ENCODE peak calls at places on chromosomes 13 and 19, in nine cellular contexts. L, X, Z, G, Q, J, D, P and C are unnamed samples. For H3K9me3 and H3K36me3, the result is how much of the 10 kb centered on the place peaks cover.

GRCh38 chr13:91347212-91347995 is at the start of gene MIR17HG:
- DNase-seq in L (peak), X (peak), Z (peak), G (peak), Q (peak), J (peak), D (peak), P (peak), C (peak)

GRCh38 chr13:26485786-26486185 is 71.7 kb upstream of the WASF3 start:
- DNase-seq in L (no peak), X (no peak), Z (no peak), G (no peak), Q (no peak), J (peak), D (no peak), P (no peak), C (no peak)

GRCh38 chr13:99312493-99312883 is 5.3 kb upstream of the GPR183 start:
- DNase-seq in L (no peak), X (peak), Z (no peak), G (no peak), Q (no peak), J (peak), D (no peak), P (peak), C (no peak)

GRCh38 chr13:49329831-49330545 is 82.3 kb downstream of the CDADC1 start:
- DNase-seq in L (peak), X (no peak), Z (no peak), G (no peak), Q (no peak), J (no peak), D (no peak), P (no peak), C (no peak)

GRCh38 chr13:72565893-72566292 is 161.5 kb downstream of the MZT1 start:
- DNase-seq in L (peak), X (peak), Z (no peak), G (no peak), Q (no peak), J (no peak), D (no peak), P (peak), C (no peak)

GRCh38 chr13:45393941-45394570 is 24.1 kb downstream of the SLC25A30 start:
- DNase-seq in L (peak), X (peak), Z (no peak), G (no peak), Q (no peak), J (no peak), D (no peak), P (peak), C (no peak)

GRCh38 chr13:113324336-113324882 is 27.4 kb downstream of the LAMP1 start:
- DNase-seq in L (no peak), X (no peak), Z (no peak), G (no peak), Q (no peak), J (no peak), D (no peak), P (no peak), C (no peak)

GRCh38 chr19:29886535-29886934 is 55.5 kb upstream of the URI1 start:
- DNase-seq in L (no peak), X (no peak), Z (no peak), G (no peak), Q (no peak), J (no peak), D (no peak), P (no peak), C (no peak)

GRCh38 chr13:114049626-114050101 is 75.8 kb upstream of the C13orf46 start:
- DNase-seq in L (no peak), X (no peak), Z (no peak), G (no peak), Q (no peak), J (no peak), D (no peak), P (no peak), C (no peak)

GRCh38 chr19:23986623-23987022 is 71.9 kb downstream of the ZNF726 start:
- DNase-seq in L (no peak), X (no peak), Z (no peak), G (no peak), Q (no peak), J (no peak), D (no peak), P (no peak), C (no peak)

GRCh38 chr13:70941454-70941853 is 833.2 kb upstream of the KLHL1 start:
- DNase-seq in L (no peak), X (no peak), Z (no peak), G (no peak), Q (no peak), J (no peak), D (no peak), P (no peak), C (no peak)

DNA sequence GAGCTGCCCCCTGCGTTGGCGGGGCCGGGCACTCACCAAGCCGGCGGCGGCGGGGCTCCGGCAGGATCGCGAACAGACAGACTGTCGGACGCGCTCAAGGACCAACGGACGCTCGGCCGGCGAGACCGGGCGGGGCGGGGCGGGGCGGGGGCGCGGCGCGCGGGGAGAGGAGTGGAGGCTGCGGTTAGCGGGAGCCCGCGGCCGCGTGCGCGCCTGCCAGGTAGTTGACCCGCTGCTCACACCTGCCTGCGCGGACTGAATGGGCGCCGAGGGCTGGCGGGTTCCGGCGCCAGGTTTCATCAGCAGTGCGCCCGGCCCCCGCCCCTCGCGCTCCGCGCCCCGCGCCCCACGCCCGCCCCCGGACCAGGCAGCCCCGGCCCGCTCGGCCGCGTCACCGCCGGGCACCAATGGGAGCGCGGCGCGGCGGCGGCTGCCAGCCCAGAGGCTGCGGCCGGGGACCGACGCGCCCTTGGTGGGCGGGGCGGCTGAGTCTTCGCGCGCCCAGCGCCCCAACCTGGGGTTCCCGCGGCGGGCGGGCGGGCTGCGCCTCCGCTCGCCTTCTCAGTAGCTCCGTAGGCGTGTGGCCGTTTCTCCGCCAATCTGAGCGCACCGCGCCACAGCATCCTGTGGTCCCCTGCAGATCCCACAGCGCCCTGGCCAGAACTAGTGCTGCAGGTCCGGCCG is at the start of gene SLC7A1:
- DNase-seq in L (peak), X (peak), Z (peak), G (peak), Q (peak), J (peak), D (peak), P (peak), C (no peak)
- H3K27ac ChIP-seq in L (peak), X (peak), Z (peak), G (peak), Q (peak), J (peak), D (peak), P (peak), C (peak)

GRCh38 chr19:34953092-34953491 is 10.9 kb downstream of the ZNF792 start:
- DNase-seq in L (no peak), X (no peak), Z (no peak), G (no peak), Q (no peak), J (no peak), D (no peak), P (no peak), C (no peak)
- H3K9me3 ChIP-seq in L (under half), X (under half), Z (half or more), G (half or more), Q (under half), J (half or more), D (half or more), P (under half), C (half or more)

GRCh38 chr19:52648336-52648990 is 10.3 kb upstream of the ZNF83 start:
- DNase-seq in L (no peak), X (peak), Z (no peak), G (no peak), Q (no peak), J (no peak), D (no peak), P (no peak), C (no peak)

GRCh38 chr19:52658595-52658994 is 20.4 kb upstream of the ZNF83 start:
- DNase-seq in L (no peak), X (no peak), Z (no peak), G (no peak), Q (no peak), J (no peak), D (no peak), P (no peak), C (no peak)

GRCh38 chr19:52651956-52652355 is 13.8 kb upstream of the ZNF83 start:
- DNase-seq in L (no peak), X (no peak), Z (no peak), G (no peak), Q (no peak), J (no peak), D (no peak), P (no peak), C (no peak)

GRCh38 chr19:52659013-52659412 is 20.9 kb upstream of the ZNF83 start:
- DNase-seq in L (no peak), X (no peak), Z (no peak), G (no peak), Q (no peak), J (no peak), D (no peak), P (no peak), C (no peak)

GRCh38 chr19:52653161-52653560 is 15.0 kb upstream of the ZNF83 start:
- DNase-seq in L (no peak), X (no peak), Z (no peak), G (no peak), Q (no peak), J (no peak), D (no peak), P (no peak), C (no peak)
- H3K36me3 ChIP-seq in L (under half), X (under half), Z (under half), G (under half), Q (under half), J (under half), D (under half), P (half or more), C (under half)

DNA sequence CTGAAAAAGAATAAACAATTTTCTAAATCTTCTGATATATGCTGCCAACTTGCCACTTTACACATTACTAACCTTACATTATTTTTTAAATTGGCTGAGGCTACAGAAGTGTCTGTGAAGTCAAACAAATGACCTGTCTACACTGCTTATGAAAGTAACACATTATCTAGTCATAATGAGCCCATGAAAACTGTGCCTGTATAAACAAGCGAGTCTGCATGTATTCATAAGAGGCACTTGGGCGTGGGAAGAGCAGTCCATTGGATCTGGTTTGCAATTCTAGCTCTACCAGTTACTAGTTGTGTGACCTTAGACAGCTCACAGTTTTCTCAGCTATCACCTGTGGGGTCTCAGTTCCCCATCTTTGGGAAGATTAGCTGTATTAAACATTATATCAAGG is 3.1 kb downstream of the VPS36 start:
- DNase-seq in L (no peak), X (no peak), Z (no peak), G (no peak), Q (no peak), J (no peak), D (no peak), P (no peak), C (no peak)
- H3K27ac ChIP-seq in L (no peak), X (no peak), Z (no peak), G (no peak), Q (no peak), J (no peak), D (no peak), P (no peak), C (no peak)

DNA sequence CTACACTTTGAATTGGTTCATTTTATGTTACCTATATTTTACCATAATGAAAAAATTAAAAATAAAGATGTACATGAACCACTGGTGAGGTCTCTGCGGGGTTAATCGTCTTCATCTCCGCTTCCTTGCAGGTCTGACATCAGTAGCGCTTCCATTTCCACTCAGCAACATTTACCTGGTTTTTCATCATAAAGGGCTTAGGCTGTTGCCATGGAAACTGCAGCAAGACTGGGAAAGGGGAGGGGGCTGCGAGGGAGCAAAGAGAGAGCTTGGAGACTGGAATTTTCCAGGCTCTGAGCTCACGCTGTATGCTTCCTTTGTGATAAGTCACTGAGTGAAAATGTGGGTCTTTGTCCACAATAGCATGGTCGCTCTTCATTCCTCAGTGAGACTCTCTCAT is 136.6 kb upstream of the USP29 start:
- DNase-seq in L (no peak), X (no peak), Z (no peak), G (no peak), Q (no peak), J (no peak), D (no peak), P (no peak), C (no peak)
- H3K9me3 ChIP-seq in L (under half), X (under half), Z (under half), G (under half), Q (under half), J (under half), D (half or more), P (under half), C (under half)

GRCh38 chr13:75740008-75740407 is 103.9 kb downstream of the LMO7 start:
- DNase-seq in L (no peak), X (no peak), Z (no peak), G (no peak), Q (no peak), J (no peak), D (no peak), P (no peak), C (no peak)

GRCh38 chr13:75744127-75744526 is 108.0 kb downstream of the LMO7 start:
- DNase-seq in L (no peak), X (no peak), Z (no peak), G (no peak), Q (no peak), J (no peak), D (no peak), P (no peak), C (no peak)

GRCh38 chr13:75738841-75739240 is 102.7 kb downstream of the LMO7 start:
- DNase-seq in L (no peak), X (no peak), Z (no peak), G (no peak), Q (no peak), J (no peak), D (no peak), P (no peak), C (no peak)

GRCh38 chr13:75736132-75736531 is 100.0 kb downstream of the LMO7 start:
- DNase-seq in L (no peak), X (no peak), Z (no peak), G (no peak), Q (no peak), J (no peak), D (no peak), P (no peak), C (no peak)

DNA sequence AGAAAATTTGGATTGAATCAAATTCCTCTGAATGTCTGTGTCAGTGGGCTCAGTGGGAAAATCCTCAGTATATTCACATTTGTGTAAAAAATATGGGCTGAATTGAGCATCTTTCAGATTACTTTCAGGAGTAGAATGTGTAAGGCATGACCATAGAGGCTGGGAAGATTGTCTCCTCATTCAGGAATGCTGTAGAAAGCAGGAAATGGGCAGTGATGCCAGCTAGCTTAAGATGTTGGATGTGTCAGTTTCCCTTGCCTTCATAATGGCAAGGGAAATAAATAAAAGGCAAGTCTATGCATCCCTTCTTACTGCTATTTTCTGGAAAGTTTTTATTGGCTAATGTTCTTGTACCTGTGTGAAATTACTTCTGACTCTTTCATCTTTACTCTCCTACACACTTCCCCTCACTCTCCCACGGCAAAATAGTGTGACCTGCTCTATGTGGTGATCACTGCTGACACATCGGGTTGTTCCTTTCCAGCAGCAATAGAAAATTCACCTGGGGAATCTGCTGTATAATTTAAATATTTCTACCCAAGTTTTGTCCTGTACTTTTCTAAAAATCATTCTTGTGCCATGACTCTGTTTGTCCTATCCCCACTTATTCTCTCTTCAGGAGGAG is 103.2 kb downstream of the LMO7 start:
- DNase-seq in L (no peak), X (peak), Z (no peak), G (no peak), Q (no peak), J (no peak), D (no peak), P (no peak), C (no peak)
- H3K36me3 ChIP-seq in L (under half), X (under half), Z (under half), G (under half), Q (under half), J (under half), D (under half), P (half or more), C (under half)

GRCh38 chr19:7505682-7506384 is 10.1 kb upstream of the ZNF358 start:
- DNase-seq in L (peak), X (no peak), Z (no peak), G (no peak), Q (no peak), J (no peak), D (no peak), P (peak), C (no peak)
- H3K27ac ChIP-seq in L (no peak), X (no peak), Z (no peak), G (no peak), Q (no peak), J (no peak), D (no peak), P (no peak), C (no peak)

GRCh38 chr19:54661846-54662489 is 817 bp upstream of the LILRB4 start:
- DNase-seq in L (no peak), X (no peak), Z (no peak), G (no peak), Q (no peak), J (no peak), D (no peak), P (no peak), C (no peak)
- H3K9me3 ChIP-seq in L (under half), X (under half), Z (under half), G (under half), Q (under half), J (under half), D (under half), P (under half), C (under half)

GRCh38 chr19:33086955-33087354 is 6.0 kb downstream of the GPATCH1 start:
- DNase-seq in L (no peak), X (no peak), Z (no peak), G (no peak), Q (no peak), J (no peak), D (no peak), P (no peak), C (no peak)

GRCh38 chr19:33093420-33094210 is 12.6 kb downstream of the GPATCH1 start:
- DNase-seq in L (no peak), X (no peak), Z (no peak), G (no peak), Q (no peak), J (no peak), D (no peak), P (no peak), C (no peak)

GRCh38 chr19:33089061-33089460 is 8.1 kb downstream of the GPATCH1 start:
- DNase-seq in L (no peak), X (no peak), Z (no peak), G (no peak), Q (no peak), J (no peak), D (no peak), P (no peak), C (no peak)

GRCh38 chr19:33094504-33095067 is 13.6 kb downstream of the GPATCH1 start:
- DNase-seq in L (no peak), X (no peak), Z (no peak), G (no peak), Q (no peak), J (no peak), D (no peak), P (no peak), C (no peak)

GRCh38 chr19:33090179-33090578 is 9.2 kb downstream of the GPATCH1 start:
- DNase-seq in L (no peak), X (no peak), Z (no peak), G (no peak), Q (no peak), J (no peak), D (no peak), P (no peak), C (no peak)
- H3K36me3 ChIP-seq in L (under half), X (under half), Z (under half), G (under half), Q (under half), J (under half), D (under half), P (under half), C (under half)